ENCODE peak calls at places on chromosome 3, in ten cellular contexts. H is endothelial cell, S is A549, V is WERI-Rb-1, Y is HFF-Myc, M is neural progenitor cell, C is uterus, P is osteocyte, N is nephron progenitor cell, A is spleen. X is an unnamed sample.

GRCh38 chr3:125087768-125088391 is 32.1 kb upstream of the HEG1 start:
- DNase-seq in H (no peak), S (no peak), V (peak), Y (no peak), M (no peak), C (no peak), P (peak), N (no peak), A (no peak), X (no peak)

GRCh38 chr3:12158387-12159226 is at the start of gene TIMP4:
- DNase-seq in H (no peak), S (peak), V (no peak), Y (no peak), M (peak), C (peak), P (peak), N (peak), A (peak), X (no peak)

GRCh38 chr3:143363276-143363675 is 243.7 kb downstream of the CHST2 start:
- DNase-seq in H (no peak), S (no peak), V (no peak), Y (no peak), M (no peak), C (no peak), P (no peak), N (no peak), A (no peak), X (no peak)

GRCh38 chr3:105195260-105195659 is 171.4 kb upstream of the ALCAM start:
- DNase-seq in H (no peak), S (no peak), V (no peak), Y (no peak), M (no peak), C (no peak), P (no peak), N (no peak), A (no peak), X (no peak)

GRCh38 chr3:24829011-24829581 is 334.4 kb upstream of the THRB start:
- DNase-seq in H (peak), S (peak), V (peak), Y (no peak), M (peak), C (no peak), P (peak), N (peak), A (peak), X (peak)

GRCh38 chr3:161274691-161275298 is 53.7 kb downstream of the NMD3 start:
- DNase-seq in H (peak), S (no peak), V (peak), Y (peak), M (peak), C (no peak), P (no peak), N (peak), A (no peak), X (no peak)

GRCh38 chr3:87127286-87127685 is 99.8 kb upstream of the CHMP2B start:
- DNase-seq in H (no peak), S (no peak), V (no peak), Y (peak), M (no peak), C (no peak), P (no peak), N (no peak), A (no peak), X (no peak)

GRCh38 chr3:36909666-36910065 is 35.2 kb downstream of the TRANK1 start:
- DNase-seq in H (no peak), S (no peak), V (no peak), Y (no peak), M (no peak), C (no peak), P (no peak), N (no peak), A (no peak), X (no peak)

GRCh38 chr3:32337501-32337900 is 54.2 kb upstream of the CMTM7 start:
- DNase-seq in H (no peak), S (no peak), V (no peak), Y (no peak), M (no peak), C (no peak), P (no peak), N (no peak), A (no peak), X (no peak)

GRCh38 chr3:32335365-32336122 is 56.1 kb upstream of the CMTM7 start:
- DNase-seq in H (no peak), S (no peak), V (no peak), Y (no peak), M (no peak), C (no peak), P (no peak), N (no peak), A (no peak), X (no peak)

GRCh38 chr3:32340039-32340438 is 51.6 kb upstream of the CMTM7 start:
- DNase-seq in H (peak), S (peak), V (peak), Y (peak), M (peak), C (no peak), P (no peak), N (peak), A (no peak), X (no peak)

GRCh38 chr3:32336123-32336518 is 55.5 kb upstream of the CMTM7 start:
- DNase-seq in H (no peak), S (no peak), V (no peak), Y (no peak), M (no peak), C (no peak), P (no peak), N (no peak), A (no peak), X (no peak)

GRCh38 chr3:32340639-32341365 is 50.9 kb upstream of the CMTM7 start:
- DNase-seq in H (no peak), S (no peak), V (no peak), Y (no peak), M (no peak), C (no peak), P (no peak), N (no peak), A (peak), X (no peak)
- TF ChIP-seq CTCF in H (no peak), S (no peak), V (peak), Y (peak), M (no peak), C (no peak), P (no peak), N (no peak), A (no peak), X (no peak)

GRCh38 chr3:14152233-14152962 is 26.0 kb downstream of the XPC start:
- DNase-seq in H (no peak), S (peak), V (peak), Y (no peak), M (peak), C (no peak), P (no peak), N (no peak), A (no peak), X (no peak)
- TF ChIP-seq CTCF in H (no peak), S (no peak), V (peak), Y (peak), M (peak), C (no peak), P (peak), N (no peak), A (no peak), X (no peak)

DNA sequence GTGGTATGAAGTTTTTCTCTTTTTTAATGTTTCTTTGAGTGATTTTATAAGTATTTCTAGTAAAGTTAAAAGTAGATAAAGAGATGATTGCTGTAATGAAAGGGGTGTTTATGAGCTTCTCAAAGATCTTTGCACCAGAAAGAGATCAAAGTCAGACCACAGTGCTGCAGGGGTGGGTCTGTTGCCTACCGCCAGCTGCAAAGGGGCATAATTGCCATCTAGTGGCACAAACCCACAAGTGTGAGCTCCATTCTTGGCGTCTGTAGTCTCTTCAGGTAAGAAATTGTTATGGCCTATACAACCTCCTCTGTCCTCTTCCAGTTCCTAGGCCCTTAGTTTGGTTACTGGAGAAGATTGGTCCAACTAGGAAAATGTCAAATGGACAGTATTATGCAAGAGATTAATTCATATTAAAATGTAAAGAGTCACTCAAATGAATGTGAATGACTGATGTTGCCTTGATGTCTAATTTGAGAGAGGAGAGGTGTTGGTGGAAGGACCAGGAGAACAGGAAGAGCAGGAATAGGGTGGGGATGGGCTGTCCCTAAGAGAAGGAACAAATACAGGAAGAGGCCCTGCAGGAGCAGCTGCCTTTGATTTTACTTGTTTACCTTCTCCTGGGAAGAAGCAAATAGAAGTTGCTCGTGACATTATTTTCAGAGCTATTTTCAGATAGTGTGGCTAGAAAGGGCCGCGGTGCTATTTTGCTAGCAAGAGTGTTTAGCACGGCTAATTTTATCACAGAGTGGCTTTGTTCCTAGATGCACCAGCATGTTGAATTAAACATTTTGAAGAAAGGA is 53.0 kb upstream of the GSK3B start:
- DNase-seq in H (no peak), S (no peak), V (no peak), Y (no peak), M (peak), C (no peak), P (no peak), N (no peak), A (no peak), X (no peak)
- TF ChIP-seq CTCF in H (no peak), S (no peak), V (peak), Y (peak), M (peak), C (no peak), P (no peak), N (no peak), A (no peak), X (peak)

GRCh38 chr3:195129644-195130492 is 141.1 kb downstream of the XXYLT1 start:
- DNase-seq in H (no peak), S (no peak), V (no peak), Y (no peak), M (no peak), C (no peak), P (no peak), N (no peak), A (no peak), X (no peak)

GRCh38 chr3:195129072-195129643 is 141.8 kb downstream of the XXYLT1 start:
- DNase-seq in H (no peak), S (no peak), V (no peak), Y (no peak), M (no peak), C (no peak), P (no peak), N (no peak), A (no peak), X (no peak)

GRCh38 chr3:195135921-195136320 is 135.0 kb downstream of the XXYLT1 start:
- DNase-seq in H (no peak), S (no peak), V (no peak), Y (no peak), M (no peak), C (no peak), P (no peak), N (no peak), A (no peak), X (no peak)

GRCh38 chr3:195131149-195131548 is 139.8 kb downstream of the XXYLT1 start:
- DNase-seq in H (no peak), S (no peak), V (no peak), Y (no peak), M (no peak), C (no peak), P (no peak), N (no peak), A (no peak), X (no peak)

GRCh38 chr3:195133462-195133861 is 137.5 kb downstream of the XXYLT1 start:
- DNase-seq in H (no peak), S (no peak), V (no peak), Y (no peak), M (no peak), C (no peak), P (no peak), N (no peak), A (no peak), X (no peak)
- TF ChIP-seq CTCF in H (no peak), S (no peak), V (no peak), Y (no peak), M (no peak), C (no peak), P (no peak), N (no peak), A (no peak), X (no peak)

GRCh38 chr3:57151021-57151449 is 14.1 kb downstream of the IL17RD start:
- DNase-seq in H (no peak), S (no peak), V (no peak), Y (no peak), M (no peak), C (no peak), P (no peak), N (no peak), A (no peak), X (no peak)
- TF ChIP-seq CTCF in H (no peak), S (no peak), V (no peak), Y (no peak), M (no peak), C (no peak), P (no peak), N (no peak), A (no peak), X (no peak)

X was measured in progenitor cell of endocrine pancreas.